ENCODE peak calls at places on chromosomes 2 and 18, in eight cellular contexts. One of them, this sample, is unnamed.

GRCh38 chr2:174615951-174616436 is 18.4 kb upstream of the WIPF1 start:
- DNase-seq in WERI-Rb-1: no peak
- DNase-seq in colonic mucosa: no peak
- DNase-seq in CD4-positive, alpha-beta T cell: no peak
- DNase-seq in neural progenitor cell: no peak
- DNase-seq in GM23338: no peak
- DNase-seq in cardiac muscle cell: no peak
- DNase-seq in psoas muscle: no peak
- DNase-seq in this sample: no peak

GRCh38 chr2:191738003-191738402 is 60.1 kb downstream of the NABP1 start:
- DNase-seq in WERI-Rb-1: no peak
- DNase-seq in colonic mucosa: no peak
- DNase-seq in CD4-positive, alpha-beta T cell: no peak
- DNase-seq in neural progenitor cell: no peak
- DNase-seq in GM23338: no peak
- DNase-seq in cardiac muscle cell: no peak
- DNase-seq in psoas muscle: no peak
- DNase-seq in this sample: no peak

GRCh38 chr2:171431677-171432167 is 2.1 kb downstream of the METTL8 start:
- DNase-seq in WERI-Rb-1: no peak
- DNase-seq in colonic mucosa: no peak
- DNase-seq in CD4-positive, alpha-beta T cell: no peak
- DNase-seq in neural progenitor cell: peak
- DNase-seq in GM23338: no peak
- DNase-seq in cardiac muscle cell: no peak
- DNase-seq in psoas muscle: no peak
- DNase-seq in this sample: no peak

GRCh38 chr2:63856302-63856600 is 14.6 kb downstream of the UGP2 start:
- DNase-seq in WERI-Rb-1: no peak
- DNase-seq in colonic mucosa: no peak
- DNase-seq in CD4-positive, alpha-beta T cell: peak
- DNase-seq in neural progenitor cell: no peak
- DNase-seq in GM23338: no peak
- DNase-seq in cardiac muscle cell: no peak
- DNase-seq in psoas muscle: no peak
- DNase-seq in this sample: no peak

GRCh38 chr2:223538920-223539440 is 63.2 kb downstream of the SCG2 start:
- DNase-seq in WERI-Rb-1: peak
- DNase-seq in colonic mucosa: no peak
- DNase-seq in CD4-positive, alpha-beta T cell: no peak
- DNase-seq in neural progenitor cell: peak
- DNase-seq in GM23338: no peak
- DNase-seq in cardiac muscle cell: peak
- DNase-seq in psoas muscle: no peak
- DNase-seq in this sample: peak

GRCh38 chr2:112150851-112151250 is 12.7 kb downstream of the FBLN7 start:
- DNase-seq in WERI-Rb-1: no peak
- DNase-seq in colonic mucosa: peak
- DNase-seq in CD4-positive, alpha-beta T cell: no peak
- DNase-seq in neural progenitor cell: no peak
- DNase-seq in GM23338: no peak
- DNase-seq in cardiac muscle cell: no peak
- DNase-seq in psoas muscle: no peak
- DNase-seq in this sample: no peak

GRCh38 chr2:163417596-163418337 is 318.0 kb downstream of the FIGN start:
- DNase-seq in WERI-Rb-1: no peak
- DNase-seq in colonic mucosa: no peak
- DNase-seq in CD4-positive, alpha-beta T cell: no peak
- DNase-seq in neural progenitor cell: no peak
- DNase-seq in GM23338: no peak
- DNase-seq in cardiac muscle cell: no peak
- DNase-seq in psoas muscle: no peak
- DNase-seq in this sample: no peak

GRCh38 chr2:239831272-239831731 is 193.8 kb downstream of the NDUFA10 start:
- DNase-seq in WERI-Rb-1: no peak
- DNase-seq in colonic mucosa: peak
- DNase-seq in CD4-positive, alpha-beta T cell: no peak
- DNase-seq in neural progenitor cell: peak
- DNase-seq in GM23338: peak
- DNase-seq in cardiac muscle cell: no peak
- DNase-seq in psoas muscle: no peak
- DNase-seq in this sample: peak

GRCh38 chr2:219639356-219639755 is 11.9 kb downstream of the SLC4A3 start:
- DNase-seq in WERI-Rb-1: no peak
- DNase-seq in colonic mucosa: no peak
- DNase-seq in CD4-positive, alpha-beta T cell: no peak
- DNase-seq in neural progenitor cell: no peak
- DNase-seq in GM23338: no peak
- DNase-seq in cardiac muscle cell: no peak
- DNase-seq in psoas muscle: no peak
- DNase-seq in this sample: no peak

GRCh38 chr2:31693882-31694281 is 113.1 kb upstream of the SRD5A2 start:
- DNase-seq in WERI-Rb-1: no peak
- DNase-seq in colonic mucosa: no peak
- DNase-seq in CD4-positive, alpha-beta T cell: no peak
- DNase-seq in neural progenitor cell: peak
- DNase-seq in GM23338: peak
- DNase-seq in cardiac muscle cell: peak
- DNase-seq in psoas muscle: no peak
- DNase-seq in this sample: no peak

DNA sequence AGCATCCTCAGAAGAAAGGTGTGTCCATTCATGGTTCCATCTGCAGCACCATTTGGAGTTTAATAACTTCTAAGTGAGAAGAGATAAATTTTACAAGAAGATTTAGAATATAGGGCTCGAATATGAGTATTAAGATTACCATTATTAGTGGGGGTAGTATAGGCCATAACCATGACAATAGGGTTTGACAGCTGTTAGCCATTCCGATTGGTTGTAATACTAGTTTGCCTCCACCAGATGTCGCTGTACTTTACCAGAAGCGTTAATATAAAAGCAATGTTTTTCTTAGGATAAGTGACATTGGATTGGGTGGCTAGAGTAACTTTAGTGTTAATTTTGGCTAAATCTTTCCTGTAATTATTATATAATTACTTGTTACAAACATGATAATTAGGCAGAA is 107.5 kb upstream of the SRD5A2 start:
- DNase-seq in WERI-Rb-1: no peak
- DNase-seq in colonic mucosa: no peak
- DNase-seq in CD4-positive, alpha-beta T cell: no peak
- DNase-seq in neural progenitor cell: no peak
- DNase-seq in GM23338: peak
- DNase-seq in cardiac muscle cell: no peak
- DNase-seq in psoas muscle: no peak
- DNase-seq in this sample: no peak
- TF ChIP-seq CTCF in WERI-Rb-1: peak
- TF ChIP-seq CTCF in colonic mucosa: peak
- TF ChIP-seq CTCF in CD4-positive, alpha-beta T cell: peak
- TF ChIP-seq CTCF in neural progenitor cell: peak
- TF ChIP-seq CTCF in GM23338: peak
- TF ChIP-seq CTCF in cardiac muscle cell: peak
- TF ChIP-seq CTCF in psoas muscle: peak
- TF ChIP-seq CTCF in this sample: peak

DNA sequence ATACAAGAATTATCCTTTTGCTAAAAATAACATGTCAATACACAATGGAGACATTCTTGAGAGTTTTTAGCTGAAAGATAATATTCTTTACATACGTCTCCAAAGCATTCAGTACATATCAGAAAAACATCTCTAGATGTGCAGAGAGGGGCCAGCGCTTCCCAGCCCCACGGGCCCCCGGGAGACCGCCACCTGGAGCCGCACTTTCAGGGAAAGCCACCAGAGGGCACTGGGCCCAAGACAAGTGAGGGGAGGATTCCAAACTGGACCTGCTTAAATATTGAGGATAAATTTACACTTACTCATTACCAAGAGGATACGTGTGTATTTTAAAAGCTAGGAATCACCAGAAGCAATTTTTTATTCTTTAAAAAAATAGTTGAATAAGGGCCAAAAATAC is 499.5 kb downstream of the GALR1 start:
- DNase-seq in WERI-Rb-1: peak
- DNase-seq in colonic mucosa: no peak
- DNase-seq in CD4-positive, alpha-beta T cell: no peak
- DNase-seq in neural progenitor cell: peak
- DNase-seq in GM23338: peak
- DNase-seq in cardiac muscle cell: peak
- DNase-seq in psoas muscle: no peak
- DNase-seq in this sample: peak
- TF ChIP-seq CTCF in WERI-Rb-1: peak
- TF ChIP-seq CTCF in colonic mucosa: peak
- TF ChIP-seq CTCF in CD4-positive, alpha-beta T cell: no peak
- TF ChIP-seq CTCF in neural progenitor cell: peak
- TF ChIP-seq CTCF in GM23338: peak
- TF ChIP-seq CTCF in cardiac muscle cell: no peak
- TF ChIP-seq CTCF in psoas muscle: peak
- TF ChIP-seq CTCF in this sample: peak

GRCh38 chr2:172978053-172978383 is 97.6 kb upstream of the MAP3K20 start:
- DNase-seq in WERI-Rb-1: no peak
- DNase-seq in colonic mucosa: no peak
- DNase-seq in CD4-positive, alpha-beta T cell: no peak
- DNase-seq in neural progenitor cell: no peak
- DNase-seq in GM23338: no peak
- DNase-seq in cardiac muscle cell: no peak
- DNase-seq in psoas muscle: no peak
- DNase-seq in this sample: no peak
- TF ChIP-seq CTCF in WERI-Rb-1: no peak
- TF ChIP-seq CTCF in colonic mucosa: no peak
- TF ChIP-seq CTCF in CD4-positive, alpha-beta T cell: no peak
- TF ChIP-seq CTCF in neural progenitor cell: no peak
- TF ChIP-seq CTCF in GM23338: no peak
- TF ChIP-seq CTCF in cardiac muscle cell: no peak
- TF ChIP-seq CTCF in psoas muscle: no peak
- TF ChIP-seq CTCF in this sample: no peak

DNA sequence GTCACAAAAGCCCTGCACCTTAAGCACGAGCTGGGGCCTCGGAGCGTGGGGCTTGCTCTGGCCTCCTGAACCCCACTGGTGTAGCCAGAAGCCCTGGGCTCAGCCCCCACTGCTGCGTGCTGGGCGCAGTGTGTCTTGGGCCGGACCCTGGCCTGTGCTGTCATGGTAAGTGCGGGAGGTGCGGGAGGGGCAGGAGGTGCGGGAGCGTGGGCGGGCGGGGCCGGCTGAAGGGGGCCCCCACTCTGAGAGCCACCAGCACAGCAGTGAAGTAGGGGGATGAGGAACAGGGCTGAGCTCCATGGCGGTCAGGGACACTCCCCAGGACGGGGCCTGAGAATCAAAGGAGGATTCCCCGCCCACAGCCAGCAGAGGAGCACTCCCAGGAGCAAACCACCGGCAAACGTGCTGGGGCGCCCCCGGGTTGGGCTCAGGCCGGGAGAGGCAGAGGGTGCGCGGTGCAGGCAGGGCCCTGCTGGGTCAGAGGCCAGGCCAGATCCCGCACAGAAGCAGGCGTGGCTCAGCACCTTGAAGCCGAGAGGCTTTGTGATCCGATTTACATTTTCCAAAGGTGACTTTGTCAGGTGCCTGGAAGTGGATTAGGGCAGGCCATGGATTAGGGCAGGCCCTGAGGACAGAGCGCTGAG is 152.1 kb upstream of the RAB6C start:
- DNase-seq in WERI-Rb-1: peak
- DNase-seq in colonic mucosa: no peak
- DNase-seq in CD4-positive, alpha-beta T cell: no peak
- DNase-seq in neural progenitor cell: peak
- DNase-seq in GM23338: peak
- DNase-seq in cardiac muscle cell: peak
- DNase-seq in psoas muscle: no peak
- DNase-seq in this sample: peak
- TF ChIP-seq CTCF in WERI-Rb-1: peak
- TF ChIP-seq CTCF in colonic mucosa: no peak
- TF ChIP-seq CTCF in CD4-positive, alpha-beta T cell: no peak
- TF ChIP-seq CTCF in neural progenitor cell: peak
- TF ChIP-seq CTCF in GM23338: peak
- TF ChIP-seq CTCF in cardiac muscle cell: no peak
- TF ChIP-seq CTCF in psoas muscle: no peak
- TF ChIP-seq CTCF in this sample: no peak

GRCh38 chr2:190382851-190383250 is 25.3 kb upstream of the MFSD6 start:
- DNase-seq in WERI-Rb-1: peak
- DNase-seq in colonic mucosa: peak
- DNase-seq in CD4-positive, alpha-beta T cell: no peak
- DNase-seq in neural progenitor cell: peak
- DNase-seq in GM23338: peak
- DNase-seq in cardiac muscle cell: peak
- DNase-seq in psoas muscle: no peak
- DNase-seq in this sample: no peak
- TF ChIP-seq CTCF in WERI-Rb-1: peak
- TF ChIP-seq CTCF in colonic mucosa: peak
- TF ChIP-seq CTCF in CD4-positive, alpha-beta T cell: peak
- TF ChIP-seq CTCF in neural progenitor cell: peak
- TF ChIP-seq CTCF in GM23338: peak
- TF ChIP-seq CTCF in cardiac muscle cell: peak
- TF ChIP-seq CTCF in psoas muscle: peak
- TF ChIP-seq CTCF in this sample: peak

GRCh38 chr2:108855194-108855593 is 68.6 kb downstream of the CCDC138 start:
- DNase-seq in WERI-Rb-1: no peak
- DNase-seq in colonic mucosa: no peak
- DNase-seq in CD4-positive, alpha-beta T cell: no peak
- DNase-seq in neural progenitor cell: no peak
- DNase-seq in GM23338: peak
- DNase-seq in cardiac muscle cell: no peak
- DNase-seq in psoas muscle: no peak
- DNase-seq in this sample: no peak
- TF ChIP-seq CTCF in WERI-Rb-1: no peak
- TF ChIP-seq CTCF in colonic mucosa: no peak
- TF ChIP-seq CTCF in CD4-positive, alpha-beta T cell: peak
- TF ChIP-seq CTCF in neural progenitor cell: peak
- TF ChIP-seq CTCF in GM23338: no peak
- TF ChIP-seq CTCF in cardiac muscle cell: no peak
- TF ChIP-seq CTCF in psoas muscle: peak
- TF ChIP-seq CTCF in this sample: no peak

GRCh38 chr2:85961754-85962153 is 73.0 kb upstream of the ST3GAL5 start:
- DNase-seq in WERI-Rb-1: no peak
- DNase-seq in colonic mucosa: no peak
- DNase-seq in CD4-positive, alpha-beta T cell: no peak
- DNase-seq in neural progenitor cell: no peak
- DNase-seq in GM23338: no peak
- DNase-seq in cardiac muscle cell: no peak
- DNase-seq in psoas muscle: no peak
- DNase-seq in this sample: no peak
- TF ChIP-seq CTCF in WERI-Rb-1: no peak
- TF ChIP-seq CTCF in colonic mucosa: no peak
- TF ChIP-seq CTCF in CD4-positive, alpha-beta T cell: no peak
- TF ChIP-seq CTCF in neural progenitor cell: no peak
- TF ChIP-seq CTCF in GM23338: no peak
- TF ChIP-seq CTCF in cardiac muscle cell: no peak
- TF ChIP-seq CTCF in psoas muscle: no peak
- TF ChIP-seq CTCF in this sample: no peak

This sample was measured in nephron progenitor cell.